ENCODE peak calls at places on chromosomes 12 and 14, in ten cellular contexts. One of them, this sample, is unnamed.

GRCh38 chr14:68978550-68978911 is 571 bp downstream of the ACTN1 start:
- DNase-seq in AG09309: no peak
- DNase-seq in transverse colon: peak
- DNase-seq in GM12865: peak
- DNase-seq in small intestine: peak
- DNase-seq in OCI-LY7: no peak
- DNase-seq in heart left ventricle: peak
- DNase-seq in H7: peak
- DNase-seq in sigmoid colon: peak
- DNase-seq in CD8-positive, alpha-beta T cell: peak
- DNase-seq in this sample: no peak

GRCh38 chr14:80316426-80316825 is 105.1 kb upstream of the DIO2 start:
- DNase-seq in CD8-positive, alpha-beta T cell: no peak
- DNase-seq in OCI-LY7: no peak
- DNase-seq in GM12865: no peak
- DNase-seq in H7: no peak
- DNase-seq in transverse colon: no peak
- DNase-seq in AG09309: no peak
- DNase-seq in heart left ventricle: no peak
- DNase-seq in sigmoid colon: no peak
- DNase-seq in small intestine: no peak
- DNase-seq in this sample: no peak

GRCh38 chr12:71799105-71799504 is 40.5 kb upstream of the TBC1D15 start:
- DNase-seq in transverse colon: no peak
- DNase-seq in GM12865: no peak
- DNase-seq in OCI-LY7: no peak
- DNase-seq in CD8-positive, alpha-beta T cell: no peak
- DNase-seq in small intestine: no peak
- DNase-seq in sigmoid colon: no peak
- DNase-seq in heart left ventricle: no peak
- DNase-seq in H7: no peak
- DNase-seq in AG09309: no peak
- DNase-seq in this sample: no peak

GRCh38 chr14:28936601-28937000 is 170.0 kb downstream of the FOXG1 start:
- DNase-seq in AG09309: no peak
- DNase-seq in sigmoid colon: no peak
- DNase-seq in CD8-positive, alpha-beta T cell: no peak
- DNase-seq in heart left ventricle: no peak
- DNase-seq in small intestine: no peak
- DNase-seq in OCI-LY7: no peak
- DNase-seq in transverse colon: no peak
- DNase-seq in GM12865: no peak
- DNase-seq in H7: no peak
- DNase-seq in this sample: no peak

GRCh38 chr14:50910495-50911420 is 33.5 kb downstream of the PYGL start:
- DNase-seq in OCI-LY7: no peak
- DNase-seq in sigmoid colon: no peak
- DNase-seq in transverse colon: no peak
- DNase-seq in heart left ventricle: no peak
- DNase-seq in GM12865: no peak
- DNase-seq in AG09309: no peak
- DNase-seq in CD8-positive, alpha-beta T cell: no peak
- DNase-seq in H7: no peak
- DNase-seq in small intestine: no peak
- DNase-seq in this sample: no peak

GRCh38 chr12:125070661-125071390 is 5.6 kb downstream of the AACS start:
- DNase-seq in sigmoid colon: peak
- DNase-seq in small intestine: no peak
- DNase-seq in transverse colon: no peak
- DNase-seq in OCI-LY7: no peak
- DNase-seq in H7: peak
- DNase-seq in AG09309: no peak
- DNase-seq in GM12865: no peak
- DNase-seq in heart left ventricle: no peak
- DNase-seq in CD8-positive, alpha-beta T cell: no peak
- DNase-seq in this sample: no peak

GRCh38 chr14:52522033-52522432 is 30.3 kb downstream of the TXNDC16 start:
- DNase-seq in OCI-LY7: no peak
- DNase-seq in heart left ventricle: no peak
- DNase-seq in transverse colon: no peak
- DNase-seq in CD8-positive, alpha-beta T cell: no peak
- DNase-seq in small intestine: peak
- DNase-seq in AG09309: no peak
- DNase-seq in GM12865: no peak
- DNase-seq in H7: no peak
- DNase-seq in sigmoid colon: no peak
- DNase-seq in this sample: no peak

GRCh38 chr14:46279776-46280175 is 371.8 kb downstream of the RPL10L start:
- DNase-seq in H7: no peak
- DNase-seq in transverse colon: no peak
- DNase-seq in OCI-LY7: no peak
- DNase-seq in small intestine: no peak
- DNase-seq in CD8-positive, alpha-beta T cell: no peak
- DNase-seq in AG09309: no peak
- DNase-seq in GM12865: no peak
- DNase-seq in sigmoid colon: no peak
- DNase-seq in heart left ventricle: no peak
- DNase-seq in this sample: no peak

GRCh38 chr12:12506541-12506940 is 56.1 kb downstream of the DUSP16 start:
- DNase-seq in OCI-LY7: no peak
- DNase-seq in AG09309: no peak
- DNase-seq in CD8-positive, alpha-beta T cell: no peak
- DNase-seq in H7: no peak
- DNase-seq in heart left ventricle: peak
- DNase-seq in sigmoid colon: no peak
- DNase-seq in GM12865: no peak
- DNase-seq in transverse colon: no peak
- DNase-seq in small intestine: no peak
- DNase-seq in this sample: peak

GRCh38 chr12:12503384-12504078 is 59.1 kb downstream of the DUSP16 start:
- DNase-seq in CD8-positive, alpha-beta T cell: no peak
- DNase-seq in AG09309: no peak
- DNase-seq in transverse colon: no peak
- DNase-seq in small intestine: no peak
- DNase-seq in GM12865: peak
- DNase-seq in OCI-LY7: no peak
- DNase-seq in sigmoid colon: no peak
- DNase-seq in heart left ventricle: no peak
- DNase-seq in H7: peak
- DNase-seq in this sample: no peak

GRCh38 chr12:12508612-12509011 is 54.1 kb downstream of the DUSP16 start:
- DNase-seq in OCI-LY7: no peak
- DNase-seq in CD8-positive, alpha-beta T cell: no peak
- DNase-seq in AG09309: no peak
- DNase-seq in small intestine: no peak
- DNase-seq in GM12865: no peak
- DNase-seq in heart left ventricle: no peak
- DNase-seq in transverse colon: no peak
- DNase-seq in H7: no peak
- DNase-seq in sigmoid colon: no peak
- DNase-seq in this sample: no peak

GRCh38 chr12:12507121-12507520 is 55.5 kb downstream of the DUSP16 start:
- DNase-seq in OCI-LY7: no peak
- DNase-seq in small intestine: no peak
- DNase-seq in GM12865: no peak
- DNase-seq in heart left ventricle: no peak
- DNase-seq in CD8-positive, alpha-beta T cell: no peak
- DNase-seq in AG09309: no peak
- DNase-seq in transverse colon: no peak
- DNase-seq in H7: no peak
- DNase-seq in sigmoid colon: no peak
- DNase-seq in this sample: no peak

DNA sequence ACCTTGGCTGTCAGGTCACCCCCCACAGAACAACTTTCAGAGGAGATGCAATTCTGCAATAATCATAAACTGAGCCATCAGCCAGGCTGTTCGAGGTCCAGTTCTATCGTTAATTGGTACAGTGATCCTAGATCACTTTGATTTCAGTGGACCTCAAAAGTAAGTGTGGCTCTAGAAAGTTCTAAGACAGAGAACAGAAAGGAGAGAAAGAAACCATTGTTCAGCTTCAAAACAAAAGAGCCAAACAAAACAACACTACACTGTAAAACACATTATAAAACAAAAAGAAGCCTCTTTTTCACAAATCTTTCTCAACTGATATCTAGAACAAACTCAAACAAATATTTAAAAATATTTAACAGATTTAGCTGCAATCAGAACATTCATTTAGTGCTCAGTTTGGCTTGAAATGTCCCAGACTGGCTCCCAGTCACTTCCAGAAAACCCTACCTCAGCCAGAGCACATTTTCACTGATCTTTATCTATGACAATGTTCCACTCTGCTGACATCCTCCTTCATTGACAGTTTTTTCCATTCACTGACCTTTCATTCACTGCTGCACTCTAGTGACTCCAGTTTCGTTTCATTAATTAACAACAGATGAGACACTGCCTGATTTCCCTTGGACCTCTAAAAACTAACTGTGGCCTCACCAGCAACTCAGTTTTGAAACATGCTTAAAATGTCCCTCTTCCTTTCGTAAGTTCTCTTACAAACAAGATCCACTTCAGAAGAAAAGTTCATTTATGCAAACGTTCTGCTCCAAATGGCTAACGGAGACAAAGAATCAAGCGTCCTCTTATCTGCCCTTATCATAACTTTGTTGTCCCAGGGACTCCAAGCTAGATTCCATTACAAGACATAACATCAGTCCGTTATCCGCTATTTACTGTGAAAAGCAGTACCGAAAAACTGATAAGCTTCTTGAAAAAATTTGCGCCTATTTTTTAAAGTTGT is 56.8 kb downstream of the DUSP16 start:
- DNase-seq in small intestine: peak
- DNase-seq in AG09309: peak
- DNase-seq in sigmoid colon: no peak
- DNase-seq in CD8-positive, alpha-beta T cell: no peak
- DNase-seq in H7: no peak
- DNase-seq in heart left ventricle: no peak
- DNase-seq in GM12865: peak
- DNase-seq in transverse colon: no peak
- DNase-seq in OCI-LY7: peak
- DNase-seq in this sample: peak
- H3K4me3 ChIP-seq in small intestine: no peak
- H3K4me3 ChIP-seq in AG09309: no peak
- H3K4me3 ChIP-seq in sigmoid colon: no peak
- H3K4me3 ChIP-seq in CD8-positive, alpha-beta T cell: no peak
- H3K4me3 ChIP-seq in H7: no peak
- H3K4me3 ChIP-seq in heart left ventricle: peak
- H3K4me3 ChIP-seq in GM12865: peak
- H3K4me3 ChIP-seq in transverse colon: no peak
- H3K4me3 ChIP-seq in OCI-LY7: no peak
- H3K4me3 ChIP-seq in this sample: peak

DNA sequence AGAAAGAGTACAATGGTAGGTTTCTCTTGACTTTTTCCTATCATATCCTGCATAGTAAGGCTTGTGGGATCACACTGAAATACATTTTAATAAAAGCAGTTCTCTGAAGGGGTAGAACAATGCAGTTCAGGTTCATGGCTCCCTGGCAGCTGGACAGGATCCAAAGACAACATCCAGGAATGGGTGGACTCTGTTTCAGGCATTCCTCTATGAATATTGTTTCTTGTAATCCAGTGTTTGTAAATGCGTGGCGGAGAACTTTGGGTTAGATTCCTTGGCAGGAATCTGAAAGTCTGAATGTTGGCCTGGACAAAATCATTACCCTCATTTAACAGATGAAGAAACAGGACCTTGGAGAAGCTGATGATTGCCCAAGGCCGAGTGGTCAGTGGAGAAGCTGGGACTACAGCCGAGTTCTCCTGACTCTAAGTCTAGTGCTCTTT is 43.5 kb downstream of the SYNE2 start:
- DNase-seq in sigmoid colon: peak
- DNase-seq in AG09309: peak
- DNase-seq in heart left ventricle: peak
- DNase-seq in OCI-LY7: no peak
- DNase-seq in small intestine: peak
- DNase-seq in transverse colon: peak
- DNase-seq in H7: no peak
- DNase-seq in GM12865: no peak
- DNase-seq in CD8-positive, alpha-beta T cell: no peak
- DNase-seq in this sample: no peak
- H3K4me3 ChIP-seq in sigmoid colon: no peak
- H3K4me3 ChIP-seq in AG09309: no peak
- H3K4me3 ChIP-seq in heart left ventricle: no peak
- H3K4me3 ChIP-seq in OCI-LY7: no peak
- H3K4me3 ChIP-seq in small intestine: no peak
- H3K4me3 ChIP-seq in transverse colon: no peak
- H3K4me3 ChIP-seq in H7: no peak
- H3K4me3 ChIP-seq in GM12865: no peak
- H3K4me3 ChIP-seq in CD8-positive, alpha-beta T cell: no peak
- H3K4me3 ChIP-seq in this sample: no peak

DNA sequence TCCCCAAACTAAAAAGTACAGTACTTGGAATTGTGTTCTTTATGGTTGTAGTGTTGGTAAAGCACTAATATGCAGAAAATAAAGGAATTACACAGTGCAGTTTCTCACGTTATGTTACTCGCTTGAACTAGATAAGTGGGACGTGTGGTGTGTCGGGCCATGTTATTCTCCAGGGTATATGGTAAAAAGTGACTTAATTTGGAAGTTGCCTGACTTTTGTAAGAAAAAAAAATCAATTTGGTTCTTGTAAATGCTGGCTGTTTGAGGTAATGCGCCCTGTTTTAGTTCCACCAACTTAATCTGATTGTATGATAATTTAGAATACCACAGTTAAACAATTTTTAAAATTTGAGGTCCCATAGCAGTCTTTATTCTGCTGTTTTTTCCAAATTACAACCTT is 4.1 kb downstream of the ARF6 start:
- DNase-seq in sigmoid colon: no peak
- DNase-seq in transverse colon: no peak
- DNase-seq in small intestine: no peak
- DNase-seq in GM12865: no peak
- DNase-seq in heart left ventricle: no peak
- DNase-seq in CD8-positive, alpha-beta T cell: no peak
- DNase-seq in OCI-LY7: no peak
- DNase-seq in H7: no peak
- DNase-seq in AG09309: no peak
- DNase-seq in this sample: no peak
- H3K4me3 ChIP-seq in sigmoid colon: no peak
- H3K4me3 ChIP-seq in transverse colon: peak
- H3K4me3 ChIP-seq in small intestine: peak
- H3K4me3 ChIP-seq in GM12865: peak
- H3K4me3 ChIP-seq in heart left ventricle: peak
- H3K4me3 ChIP-seq in CD8-positive, alpha-beta T cell: no peak
- H3K4me3 ChIP-seq in OCI-LY7: peak
- H3K4me3 ChIP-seq in H7: no peak
- H3K4me3 ChIP-seq in AG09309: peak
- H3K4me3 ChIP-seq in this sample: peak

DNA sequence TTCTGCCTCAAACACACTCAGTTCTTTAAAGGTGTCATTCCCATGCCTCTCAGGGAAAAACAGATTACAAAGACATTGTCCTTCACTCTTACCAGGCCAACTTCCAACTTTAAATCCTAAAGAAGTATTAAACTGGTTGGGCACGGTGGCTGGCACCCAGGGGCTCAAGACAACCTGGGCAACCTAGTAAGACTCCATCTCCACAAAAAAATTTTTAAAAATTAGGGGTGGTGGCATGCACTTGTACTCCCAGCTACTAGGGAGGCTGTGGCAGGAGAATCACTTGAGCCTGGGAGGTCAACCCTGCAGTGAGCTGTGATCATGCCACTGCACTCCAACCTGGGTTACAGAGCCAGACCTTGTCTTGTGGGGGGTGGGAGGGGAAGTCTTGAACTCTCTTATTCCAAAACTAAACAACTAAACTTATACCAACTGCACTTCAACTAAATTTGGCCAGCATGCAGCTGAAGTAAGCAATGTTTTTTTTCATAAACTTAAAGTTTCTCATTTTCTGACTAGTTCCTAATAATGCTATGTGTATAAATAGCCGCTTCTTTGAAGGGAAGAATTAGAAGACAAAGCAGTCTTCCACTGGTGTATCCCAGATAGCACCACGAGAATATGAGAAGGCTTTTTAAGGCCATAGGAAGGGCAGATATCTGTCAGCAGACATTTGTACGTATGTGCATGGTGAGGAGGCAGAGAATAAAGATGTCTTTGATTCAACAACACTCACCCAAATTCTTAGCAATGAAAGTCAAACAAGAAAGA is 2.4 kb downstream of the SLC11A2 start:
- DNase-seq in H7: no peak
- DNase-seq in AG09309: no peak
- DNase-seq in CD8-positive, alpha-beta T cell: no peak
- DNase-seq in transverse colon: no peak
- DNase-seq in heart left ventricle: no peak
- DNase-seq in sigmoid colon: no peak
- DNase-seq in GM12865: no peak
- DNase-seq in small intestine: peak
- DNase-seq in OCI-LY7: no peak
- DNase-seq in this sample: no peak
- H3K4me3 ChIP-seq in H7: no peak
- H3K4me3 ChIP-seq in AG09309: peak
- H3K4me3 ChIP-seq in CD8-positive, alpha-beta T cell: no peak
- H3K4me3 ChIP-seq in transverse colon: peak
- H3K4me3 ChIP-seq in heart left ventricle: peak
- H3K4me3 ChIP-seq in sigmoid colon: peak
- H3K4me3 ChIP-seq in GM12865: peak
- H3K4me3 ChIP-seq in small intestine: peak
- H3K4me3 ChIP-seq in OCI-LY7: peak
- H3K4me3 ChIP-seq in this sample: peak

This sample was measured in AG04450.